ENCODE peak calls at places on chromosomes 11 and 22, in four cellular contexts. G is endodermal cell, H is GM23248, Y is MM.1S. O is an unnamed sample. For H3K4me1, the result is how much of the 10 kb centered on the place peaks cover.

GRCh38 chr11:129939510-129939909 is 44.1 kb upstream of the NFRKB start:
- DNase-seq in Y (no peak), H (no peak), G (no peak), O (no peak)

GRCh38 chr11:127474735-127475134 is 474.2 kb upstream of the KIRREL3 start:
- DNase-seq in H (no peak), G (no peak), Y (no peak), O (no peak)

GRCh38 chr11:78361228-78361627 is 56.4 kb downstream of the GAB2 start:
- DNase-seq in Y (no peak), G (no peak), H (no peak), O (no peak)

GRCh38 chr22:48576333-48577013 is 1251.2 kb downstream of the BRD1 start:
- DNase-seq in Y (no peak), G (peak), H (peak), O (no peak)

GRCh38 chr11:6607190-6607635 is 3.6 kb downstream of the ILK start:
- DNase-seq in H (no peak), G (no peak), Y (no peak), O (no peak)

GRCh38 chr22:39016592-39016991 is 2.5 kb downstream of the APOBEC3C start:
- DNase-seq in H (no peak), Y (no peak), G (no peak), O (no peak)

GRCh38 chr11:46845440-46845739 is 690 bp downstream of the CKAP5 start:
- DNase-seq in G (peak), Y (peak), H (peak), O (no peak)

GRCh38 chr11:3136542-3137455 is 28.3 kb downstream of the OSBPL5 start:
- DNase-seq in H (no peak), Y (no peak), G (peak), O (no peak)

GRCh38 chr22:49676230-49676629 is 151.4 kb downstream of the BRD1 start:
- DNase-seq in H (no peak), Y (no peak), G (peak), O (no peak)

GRCh38 chr22:42324991-42325710 is 54.7 kb upstream of the TCF20 start:
- DNase-seq in G (peak), Y (no peak), H (no peak), O (no peak)

GRCh38 chr11:85774256-85775097 is 36.5 kb downstream of the SYTL2 start:
- DNase-seq in H (no peak), G (no peak), Y (peak), O (no peak)

GRCh38 chr11:119839504-119840133 is 110.6 kb upstream of the NECTIN1 start:
- DNase-seq in H (no peak), Y (no peak), G (peak), O (no peak)

GRCh38 chr22:45997077-45997774 is 20.3 kb upstream of the WNT7B start:
- DNase-seq in H (peak), Y (peak), G (no peak), O (no peak)
- H3K27ac ChIP-seq in H (peak), Y (no peak), G (peak), O (no peak)

GRCh38 chr22:46077669-46078099 is 72.6 kb upstream of the PPARA start:
- DNase-seq in H (peak), Y (no peak), G (no peak), O (no peak)
- H3K4me1 ChIP-seq in H (under half), Y (under half), G (under half), O (under half)

GRCh38 chr11:64642876-64643257 is 51.8 kb downstream of the SLC22A12 start:
- DNase-seq in Y (no peak), H (no peak), G (no peak), O (no peak)
- H3K4me3 ChIP-seq in Y (no peak), H (no peak), G (no peak), O (no peak)

DNA sequence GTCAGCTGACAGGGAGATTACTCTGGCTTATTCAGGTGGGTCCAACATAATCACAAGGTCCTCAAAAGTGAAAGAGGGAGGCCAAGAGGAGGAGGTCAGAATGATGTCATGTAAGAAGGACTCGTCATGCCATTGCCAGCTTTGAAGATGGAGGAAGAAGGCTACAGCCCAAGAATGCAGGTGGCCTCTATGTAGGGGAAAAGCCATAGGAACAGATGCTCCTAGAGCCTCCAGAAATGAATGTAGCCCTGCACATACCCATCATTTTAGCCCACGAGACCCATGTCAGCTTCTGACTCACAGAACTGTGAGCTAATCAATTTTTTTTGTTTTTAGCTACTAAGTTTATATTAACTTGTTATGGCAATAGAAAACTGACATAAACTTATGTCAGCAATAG is 171.1 kb downstream of the DBX1 start:
- DNase-seq in G (no peak), Y (no peak), H (no peak), O (no peak)
- H3K27ac ChIP-seq in G (no peak), Y (no peak), H (peak), O (no peak)

GRCh38 chr11:64357904-64358535 is 942 bp upstream of the RPS6KA4 start:
- DNase-seq in G (peak), H (peak), Y (no peak), O (peak)

GRCh38 chr11:64358536-64358906 is 441 bp upstream of the RPS6KA4 start:
- DNase-seq in G (no peak), H (no peak), Y (no peak), O (no peak)

GRCh38 chr11:64357446-64357845 is 1.5 kb upstream of the RPS6KA4 start:
- DNase-seq in Y (no peak), H (no peak), G (peak), O (no peak)

GRCh38 chr11:64355078-64355940 is 3.7 kb upstream of the RPS6KA4 start:
- DNase-seq in Y (no peak), H (peak), G (peak), O (no peak)

GRCh38 chr11:64356498-64357411 is 2.2 kb upstream of the RPS6KA4 start:
- DNase-seq in G (peak), Y (no peak), H (peak), O (peak)
- H3K4me1 ChIP-seq in G (under half), Y (under half), H (under half), O (under half)

O was measured in CD4-positive, CD25-positive, alpha-beta regulatory T cell.